ENCODE peak calls at places on chromosome 21, in nine cellular contexts. C, I, V, D, W, A, H, N and K are unnamed samples.

GRCh38 chr21:31898898-31899630 is 26.2 kb downstream of the HUNK start:
- DNase-seq in D (no peak), N (no peak), A (no peak), C (no peak), I (no peak), H (no peak), W (no peak), V (no peak), K (no peak)

GRCh38 chr21:42395910-42396625 is at the start of gene TMPRSS3:
- DNase-seq in A (no peak), N (peak), D (no peak), H (peak), C (peak), I (no peak), V (no peak), W (no peak), K (no peak)

GRCh38 chr21:37636152-37636860 is 269.7 kb downstream of the DYRK1A start:
- DNase-seq in H (no peak), C (no peak), V (no peak), A (no peak), N (no peak), W (peak), D (no peak), I (peak), K (no peak)

GRCh38 chr21:35128526-35128925 is 79.4 kb upstream of the RUNX1 start:
- DNase-seq in D (no peak), I (no peak), C (no peak), W (no peak), H (no peak), N (no peak), A (no peak), V (no peak), K (no peak)

GRCh38 chr21:28444131-28444530 is 548.5 kb downstream of the LTN1 start:
- DNase-seq in N (no peak), D (no peak), V (no peak), C (no peak), H (no peak), W (no peak), I (peak), A (no peak), K (no peak)

GRCh38 chr21:45544449-45545235 is 2.4 kb upstream of the SLC19A1 start:
- DNase-seq in I (no peak), H (peak), C (no peak), W (no peak), N (peak), V (no peak), D (no peak), A (no peak), K (no peak)

GRCh38 chr21:34126691-34127090 is 53.3 kb downstream of the MRPS6 start:
- DNase-seq in N (no peak), I (peak), W (no peak), V (no peak), A (no peak), H (no peak), C (no peak), D (no peak), K (no peak)

GRCh38 chr21:34889287-34889536 is 159.9 kb downstream of the RUNX1 start:
- DNase-seq in V (no peak), I (peak), C (peak), A (peak), N (peak), W (peak), D (peak), H (peak), K (peak)

GRCh38 chr21:31370893-31371652 is 27.0 kb upstream of the TIAM1 start:
- DNase-seq in N (no peak), I (no peak), W (no peak), H (no peak), V (no peak), A (no peak), C (no peak), D (no peak), K (peak)

GRCh38 chr21:46172863-46173528 is 11.3 kb downstream of the SPATC1L start:
- DNase-seq in A (no peak), C (no peak), W (no peak), I (no peak), H (peak), V (no peak), N (no peak), D (no peak), K (no peak)

GRCh38 chr21:45849651-45850050 is 131.9 kb upstream of the COL6A1 start:
- DNase-seq in C (no peak), I (no peak), N (no peak), W (no peak), D (no peak), H (peak), A (no peak), V (no peak), K (no peak)

GRCh38 chr21:41561701-41562100 is 53.7 kb upstream of the TMPRSS2 start:
- DNase-seq in A (no peak), N (no peak), D (no peak), V (no peak), W (no peak), H (no peak), C (no peak), I (no peak), K (no peak)

GRCh38 chr21:44085491-44086321 is 21.5 kb upstream of the PWP2 start:
- DNase-seq in I (no peak), W (no peak), C (no peak), D (no peak), A (no peak), N (peak), H (peak), V (peak), K (peak)

GRCh38 chr21:35350965-35351364 is 301.9 kb upstream of the RUNX1 start:
- DNase-seq in I (no peak), C (no peak), A (no peak), D (no peak), H (no peak), W (no peak), N (no peak), V (no peak), K (no peak)

GRCh38 chr21:21373969-21374368 is 375.8 kb downstream of the NCAM2 start:
- DNase-seq in H (no peak), N (no peak), W (peak), C (peak), I (no peak), A (no peak), D (no peak), V (no peak), K (no peak)

GRCh38 chr21:26565105-26565504 is 8.0 kb downstream of the CYYR1 start:
- DNase-seq in H (no peak), I (no peak), A (no peak), W (no peak), N (no peak), V (no peak), C (no peak), D (no peak), K (no peak)

GRCh38 chr21:26389971-26390641 is 183.0 kb downstream of the CYYR1 start:
- DNase-seq in D (no peak), H (no peak), N (no peak), C (peak), V (no peak), I (peak), W (peak), A (no peak), K (no peak)

GRCh38 chr21:26683996-26684395 is 110.9 kb upstream of the CYYR1 start:
- DNase-seq in W (no peak), N (no peak), A (no peak), C (no peak), D (no peak), V (no peak), I (no peak), H (no peak), K (no peak)

GRCh38 chr21:46544003-46544402 is 60.9 kb downstream of the S100B start:
- DNase-seq in N (no peak), W (no peak), D (no peak), C (no peak), A (no peak), I (no peak), H (no peak), V (no peak), K (no peak)

GRCh38 chr21:17512245-17513213 is at the start of gene CXADR:
- DNase-seq in V (peak), H (peak), N (peak), D (peak), A (peak), I (peak), W (peak), C (peak), K (peak)

GRCh38 chr21:39029086-39029772 is 154.0 kb downstream of the PSMG1 start:
- DNase-seq in V (no peak), C (no peak), I (peak), A (no peak), N (no peak), D (no peak), H (no peak), W (no peak), K (no peak)